ENCODE peak calls at places on chromosomes 5 and 9, in seven cellular contexts. A, Z, H, Y, Q, U and C are unnamed samples. For H3K27me3, the result is how much of the 10 kb centered on the place peaks cover.

GRCh38 chr5:14257995-14258403 is 114.9 kb downstream of the TRIO start:
- DNase-seq in A (no peak), Z (no peak), H (no peak), Y (no peak), Q (no peak), U (no peak), C (no peak)

GRCh38 chr5:7764452-7764851 is 86.5 kb downstream of the CFAP90 start:
- DNase-seq in A (no peak), Z (no peak), H (no peak), Y (no peak), Q (no peak), U (no peak), C (no peak)

GRCh38 chr5:57446966-57447365 is 35.6 kb downstream of the ACTBL2 start:
- DNase-seq in A (no peak), Z (no peak), H (no peak), Y (no peak), Q (no peak), U (no peak), C (no peak)

GRCh38 chr9:89444212-89444611 is 53.7 kb downstream of the SEMA4D start:
- DNase-seq in A (no peak), Z (no peak), H (no peak), Y (no peak), Q (no peak), U (no peak), C (no peak)

GRCh38 chr5:95986001-95986400 is 24.4 kb upstream of the ELL2 start:
- DNase-seq in A (no peak), Z (no peak), H (no peak), Y (no peak), Q (no peak), U (no peak), C (no peak)

GRCh38 chr9:128943832-128944620 is 3.4 kb downstream of the DOLK start:
- DNase-seq in A (no peak), Z (no peak), H (no peak), Y (no peak), Q (no peak), U (no peak), C (no peak)

GRCh38 chr5:6435356-6435755 is 13.3 kb upstream of the UBE2QL1 start:
- DNase-seq in A (no peak), Z (no peak), H (no peak), Y (peak), Q (peak), U (no peak), C (no peak)

GRCh38 chr9:75185585-75186170 is 97.4 kb downstream of the OSTF1 start:
- DNase-seq in A (no peak), Z (no peak), H (no peak), Y (peak), Q (peak), U (peak), C (no peak)

GRCh38 chr5:80707645-80708044 is 52.9 kb upstream of the DHFR start:
- DNase-seq in A (no peak), Z (no peak), H (no peak), Y (no peak), Q (no peak), U (no peak), C (no peak)

GRCh38 chr5:16602182-16602581 is 14.6 kb downstream of the RETREG1 start:
- DNase-seq in A (no peak), Z (no peak), H (no peak), Y (no peak), Q (no peak), U (no peak), C (no peak)

GRCh38 chr5:134580001-134580460 is 52.6 kb downstream of the SAR1B start:
- DNase-seq in A (no peak), Z (no peak), H (no peak), Y (no peak), Q (no peak), U (no peak), C (no peak)

GRCh38 chr9:35940474-35941467 is 17.2 kb downstream of the OR2S2 start:
- DNase-seq in A (no peak), Z (no peak), H (no peak), Y (no peak), Q (no peak), U (peak), C (no peak)

GRCh38 chr5:59069438-59070079 is 486.7 kb downstream of the RAB3C start:
- DNase-seq in A (peak), Z (peak), H (peak), Y (no peak), Q (peak), U (no peak), C (no peak)

GRCh38 chr5:43066231-43066798 is 26.2 kb upstream of the ANXA2R start:
- DNase-seq in A (peak), Z (no peak), H (peak), Y (peak), Q (peak), U (peak), C (peak)

GRCh38 chr5:154494036-154494435 is 16.0 kb upstream of the HAND1 start:
- DNase-seq in A (no peak), Z (no peak), H (no peak), Y (no peak), Q (no peak), U (no peak), C (no peak)

GRCh38 chr5:154486427-154486866 is 8.4 kb upstream of the HAND1 start:
- DNase-seq in A (no peak), Z (no peak), H (no peak), Y (no peak), Q (no peak), U (no peak), C (no peak)

GRCh38 chr5:154493274-154493673 is 15.2 kb upstream of the HAND1 start:
- DNase-seq in A (no peak), Z (no peak), H (no peak), Y (no peak), Q (no peak), U (no peak), C (no peak)

GRCh38 chr5:154487541-154487940 is 9.5 kb upstream of the HAND1 start:
- DNase-seq in A (no peak), Z (no peak), H (no peak), Y (no peak), Q (no peak), U (no peak), C (no peak)

DNA sequence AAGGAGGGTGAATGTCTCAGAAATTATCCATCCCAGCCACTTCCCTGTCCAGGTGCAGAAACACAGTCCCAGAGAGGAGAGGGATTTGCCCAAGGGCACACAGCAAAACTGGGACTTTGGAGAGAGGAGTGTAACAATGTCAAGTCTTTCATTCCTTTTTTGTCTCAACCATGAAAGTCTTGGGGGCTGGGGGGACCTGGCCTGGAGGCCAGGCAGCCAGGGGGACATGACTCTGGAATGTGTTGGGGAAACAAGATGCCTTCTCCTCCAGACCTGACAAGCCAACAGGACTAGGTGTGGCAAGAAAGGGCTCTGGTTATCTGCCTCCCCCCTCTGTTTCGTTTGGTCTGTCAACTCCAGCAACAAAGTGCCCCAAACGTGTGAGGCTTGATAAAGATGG is 13.9 kb upstream of the HAND1 start:
- DNase-seq in A (no peak), Z (no peak), H (no peak), Y (no peak), Q (no peak), U (no peak), C (no peak)
- H3K27me3 ChIP-seq in A (under half), Z (under half), H (half or more), Y (under half), Q (under half), U (under half), C (half or more)

GRCh38 chr9:20623748-20624124 is 1.4 kb upstream of the MLLT3 start:
- DNase-seq in A (no peak), Z (no peak), H (no peak), Y (no peak), Q (no peak), U (no peak), C (no peak)
- H3K27me3 ChIP-seq in A (under half), Z (under half), H (under half), Y (under half), Q (under half), U (under half), C (under half)

GRCh38 chr9:1048853-1049252 is 1.3 kb upstream of the DMRT2 start:
- DNase-seq in A (no peak), Z (no peak), H (no peak), Y (no peak), Q (no peak), U (peak), C (no peak)

GRCh38 chr9:1050125-1050895 is at the start of gene DMRT2:
- DNase-seq in A (peak), Z (no peak), H (peak), Y (peak), Q (peak), U (peak), C (peak)

GRCh38 chr9:1049641-1050040 is 516 bp upstream of the DMRT2 start:
- DNase-seq in A (no peak), Z (no peak), H (no peak), Y (no peak), Q (peak), U (peak), C (no peak)

GRCh38 chr9:1046639-1047604 is 3.2 kb upstream of the DMRT2 start:
- DNase-seq in A (no peak), Z (no peak), H (no peak), Y (no peak), Q (no peak), U (no peak), C (no peak)

GRCh38 chr9:1047605-1048235 is 2.4 kb upstream of the DMRT2 start:
- DNase-seq in A (no peak), Z (no peak), H (no peak), Y (no peak), Q (no peak), U (peak), C (no peak)
- H3K27me3 ChIP-seq in A (under half), Z (half or more), H (half or more), Y (under half), Q (under half), U (half or more), C (half or more)

DNA sequence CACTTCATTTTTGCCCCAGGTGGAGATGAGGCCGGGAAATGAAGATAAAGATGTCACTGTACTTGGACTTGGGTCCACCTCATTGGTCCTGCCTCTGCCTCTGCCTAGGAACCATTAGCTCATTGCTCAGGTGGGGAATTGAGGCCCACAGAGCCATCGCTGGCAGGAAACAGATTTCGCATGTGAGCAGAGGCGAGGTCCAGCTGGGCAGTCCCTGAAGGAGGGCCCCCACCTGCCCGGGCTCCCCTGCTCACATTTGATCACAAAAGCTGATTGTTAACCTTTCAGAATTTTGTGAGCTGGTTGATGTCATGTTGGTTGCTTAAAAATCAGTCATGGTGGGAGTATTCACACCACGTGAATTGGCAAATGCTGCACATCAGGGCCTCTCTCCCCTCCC is 273.8 kb upstream of the MVB12B start:
- DNase-seq in A (no peak), Z (no peak), H (no peak), Y (no peak), Q (no peak), U (no peak), C (no peak)
- H3K27me3 ChIP-seq in A (under half), Z (under half), H (half or more), Y (under half), Q (under half), U (under half), C (half or more)

GRCh38 chr5:170434953-170435605 is 45.9 kb upstream of the KCNMB1 start:
- DNase-seq in A (peak), Z (peak), H (peak), Y (peak), Q (peak), U (peak), C (peak)

GRCh38 chr5:170430871-170431437 is 41.8 kb upstream of the KCNMB1 start:
- DNase-seq in A (no peak), Z (no peak), H (no peak), Y (no peak), Q (no peak), U (no peak), C (no peak)

GRCh38 chr5:170430256-170430655 is 41.1 kb upstream of the KCNMB1 start:
- DNase-seq in A (no peak), Z (no peak), H (no peak), Y (no peak), Q (no peak), U (no peak), C (no peak)

GRCh38 chr5:170431571-170431970 is 42.4 kb upstream of the KCNMB1 start:
- DNase-seq in A (no peak), Z (no peak), H (no peak), Y (no peak), Q (no peak), U (no peak), C (no peak)

GRCh38 chr5:170432669-170433068 is 43.5 kb upstream of the KCNMB1 start:
- DNase-seq in A (no peak), Z (no peak), H (no peak), Y (no peak), Q (no peak), U (no peak), C (no peak)
- H3K27me3 ChIP-seq in A (under half), Z (under half), H (under half), Y (under half), Q (under half), U (under half), C (under half)

GRCh38 chr9:136136526-136136925 is 17.9 kb upstream of the TMEM250 start:
- DNase-seq in A (no peak), Z (no peak), H (no peak), Y (no peak), Q (no peak), U (no peak), C (no peak)

GRCh38 chr9:136135326-136136126 is 16.9 kb upstream of the TMEM250 start:
- DNase-seq in A (no peak), Z (no peak), H (no peak), Y (no peak), Q (no peak), U (no peak), C (no peak)

GRCh38 chr9:136137321-136138054 is 18.8 kb upstream of the TMEM250 start:
- DNase-seq in A (no peak), Z (no peak), H (no peak), Y (no peak), Q (no peak), U (no peak), C (no peak)

GRCh38 chr9:136133959-136134484 is 15.3 kb upstream of the TMEM250 start:
- DNase-seq in A (no peak), Z (no peak), H (no peak), Y (no peak), Q (no peak), U (no peak), C (no peak)

DNA sequence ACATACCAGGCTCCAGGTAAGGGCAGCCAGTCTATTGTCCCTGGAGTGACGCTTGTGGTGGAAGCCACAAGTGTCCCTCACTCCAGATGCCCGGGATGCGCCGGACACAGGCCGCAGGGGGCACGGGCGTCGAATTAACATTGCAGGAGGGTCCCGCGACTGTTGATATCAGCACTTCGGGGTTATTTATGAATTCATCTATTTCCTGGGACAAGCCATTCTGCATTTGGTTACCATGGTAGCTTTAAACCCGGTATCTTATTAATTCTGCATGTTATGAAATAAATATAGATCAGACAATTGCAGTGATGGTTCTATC is 17.4 kb upstream of the TMEM250 start:
- DNase-seq in A (no peak), Z (no peak), H (no peak), Y (no peak), Q (no peak), U (no peak), C (no peak)
- H3K27me3 ChIP-seq in A (under half), Z (half or more), H (half or more), Y (under half), Q (under half), U (under half), C (under half)

DNA sequence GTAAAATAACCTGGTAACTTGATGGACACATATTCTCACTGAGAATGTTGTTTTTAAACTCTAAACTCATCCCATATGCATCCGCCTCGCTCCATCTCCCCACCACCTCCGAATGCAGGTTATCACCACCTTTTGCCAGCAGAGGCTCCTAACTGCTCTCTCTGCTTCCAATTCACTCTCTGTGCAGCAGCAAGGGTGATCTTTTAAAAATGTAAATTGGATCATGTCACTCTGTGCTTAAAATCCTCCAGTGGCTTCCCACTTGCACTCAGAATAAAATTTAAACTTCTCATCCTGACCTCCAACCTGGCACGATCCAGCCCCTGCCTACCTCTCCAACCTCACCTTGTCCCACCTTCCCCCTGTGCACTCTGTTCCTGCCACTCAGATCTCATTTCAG is 317.2 kb downstream of the ZSWIM6 start:
- DNase-seq in A (no peak), Z (no peak), H (no peak), Y (no peak), Q (no peak), U (no peak), C (no peak)
- H3K27me3 ChIP-seq in A (under half), Z (under half), H (under half), Y (under half), Q (under half), U (under half), C (under half)

GRCh38 chr9:130920762-130921482 is 18.1 kb downstream of the FIBCD1 start:
- DNase-seq in A (no peak), Z (no peak), H (no peak), Y (no peak), Q (no peak), U (no peak), C (no peak)
- H3K27me3 ChIP-seq in A (under half), Z (under half), H (half or more), Y (under half), Q (under half), U (under half), C (under half)

GRCh38 chr9:124032247-124032646 is 20.7 kb downstream of the LHX2 start:
- DNase-seq in A (no peak), Z (no peak), H (no peak), Y (no peak), Q (no peak), U (no peak), C (no peak)
- H3K27me3 ChIP-seq in A (under half), Z (half or more), H (half or more), Y (under half), Q (under half), U (under half), C (under half)